ENCODE peak calls at places on chromosomes 4 and X, in eight cellular contexts. W is mucosa of descending colon; G is T-cell; H is activated CD4-positive, alpha-beta memory T cell treated with anti-CD3 and anti-CD28 coated beads, Interleukin-2, amount 10 ng/mL, durations not matched to agents 7 days and 5 days; D is AG08396; L is stimulated activated CD4-positive, alpha-beta T cell treated with anti-CD3 and anti-CD28 coated beads, Interleukin-1b, Interleukin-23, amount 100 ng/mL, for 24 hours; Z is right atrium auricular region; V is cardiac fibroblast. Y is an unnamed sample.

GRCh38 chr4:107148922-107149321 is 112.8 kb upstream of the DKK2 start:
- DNase-seq in W (no peak), G (no peak), H (no peak), D (no peak), L (no peak), Z (no peak), V (no peak), Y (no peak)

GRCh38 chr4:13546855-13547562 is 2.7 kb upstream of the NKX3-2 start:
- DNase-seq in W (peak), G (no peak), H (no peak), D (peak), L (no peak), Z (no peak), V (no peak), Y (no peak)

GRCh38 chrX:1391707-1392375 is at the start of gene SLC25A6:
- DNase-seq in W (peak), G (peak), H (peak), D (peak), L (peak), Z (peak), V (peak), Y (peak)

GRCh38 chr4:7813674-7814073 is 126.0 kb downstream of the AFAP1 start:
- DNase-seq in W (no peak), G (no peak), H (no peak), D (no peak), L (no peak), Z (no peak), V (peak), Y (no peak)

GRCh38 chr4:13302876-13303275 is 181.3 kb downstream of the RAB28 start:
- DNase-seq in W (no peak), G (no peak), H (no peak), D (no peak), L (no peak), Z (no peak), V (peak), Y (no peak)

GRCh38 chrX:95889279-95889678 is 795.4 kb upstream of the DIAPH2 start:
- DNase-seq in W (peak), G (no peak), H (no peak), D (no peak), L (no peak), Z (no peak), V (no peak), Y (no peak)

GRCh38 chr4:59062970-59063369 is 1952.8 kb upstream of the IGFBP7 start:
- DNase-seq in W (no peak), G (no peak), H (no peak), D (no peak), L (no peak), Z (no peak), V (no peak), Y (no peak)

GRCh38 chr4:154045086-154045485 is 256.2 kb upstream of the SFRP2 start:
- DNase-seq in W (no peak), G (no peak), H (no peak), D (no peak), L (no peak), Z (no peak), V (no peak), Y (no peak)

GRCh38 chr4:121711263-121712000 is 14.7 kb upstream of the ANXA5 start:
- DNase-seq in W (peak), G (no peak), H (no peak), D (peak), L (peak), Z (peak), V (peak), Y (no peak)

GRCh38 chr4:170339522-170339921 is 249.8 kb upstream of the AADAT start:
- DNase-seq in W (no peak), G (no peak), H (no peak), D (no peak), L (no peak), Z (no peak), V (peak), Y (no peak)

GRCh38 chrX:134537179-134537945 is 77.4 kb downstream of the HPRT1 start:
- DNase-seq in W (peak), G (no peak), H (no peak), D (peak), L (no peak), Z (no peak), V (peak), Y (no peak)

GRCh38 chr4:67770422-67770821 is 16.2 kb upstream of the GNRHR start:
- DNase-seq in W (no peak), G (no peak), H (no peak), D (no peak), L (no peak), Z (no peak), V (no peak), Y (no peak)

GRCh38 chr4:78361621-78362120 is 189.9 kb upstream of the ANXA3 start:
- DNase-seq in W (no peak), G (no peak), H (no peak), D (no peak), L (no peak), Z (no peak), V (no peak), Y (no peak)

GRCh38 chrX:136170109-136170800 is 22.9 kb downstream of the FHL1 start:
- DNase-seq in W (no peak), G (no peak), H (no peak), D (no peak), L (no peak), Z (no peak), V (peak), Y (no peak)

GRCh38 chrX:154043003-154043402 is 23.3 kb upstream of the IRAK1 start:
- DNase-seq in W (no peak), G (no peak), H (no peak), D (no peak), L (no peak), Z (no peak), V (peak), Y (no peak)

GRCh38 chrX:1657367-1658082 is 42.7 kb downstream of the ASMT start:
- DNase-seq in W (peak), G (peak), H (peak), D (no peak), L (peak), Z (no peak), V (peak), Y (peak)

GRCh38 chrX:103442536-103442901 is 66.2 kb downstream of the BEX3 start:
- DNase-seq in W (no peak), G (no peak), H (no peak), D (no peak), L (no peak), Z (no peak), V (peak), Y (no peak)

GRCh38 chr4:91958651-91959050 is 345.1 kb upstream of the GRID2 start:
- DNase-seq in W (no peak), G (no peak), H (no peak), D (peak), L (no peak), Z (no peak), V (peak), Y (no peak)